ENCODE peak calls at places on chromosomes 13 and 19, in five cellular contexts. Q is aorta; O is stimulated activated CD4-positive, alpha-beta T cell treated with anti-CD3 and anti-CD28 coated beads, Interleukin-4, amount 100 ng/mL, for 48 hours; B is cerebellar nuclear complex; W is OCI-LY7. Y is an unnamed sample.

GRCh38 chr19:5580116-5580515 is 12.4 kb upstream of the TINCR start:
- DNase-seq in B (no peak), O (no peak), W (no peak), Q (no peak), Y (no peak)

GRCh38 chr19:24003537-24003936 is 83.5 kb upstream of the ZNF254 start:
- DNase-seq in O (no peak), W (no peak), Q (no peak), B (no peak), Y (no peak)

GRCh38 chr13:77898097-77898496 is 20.5 kb downstream of the EDNRB start:
- DNase-seq in W (no peak), Q (no peak), B (no peak), O (no peak), Y (no peak)

GRCh38 chr19:28313633-28314032 is 899.3 kb downstream of the UQCRFS1 start:
- DNase-seq in W (no peak), B (no peak), Q (no peak), O (no peak), Y (no peak)

GRCh38 chr13:113119166-113119821 is 3.3 kb upstream of the F10 start:
- DNase-seq in W (no peak), Q (no peak), B (no peak), O (no peak), Y (no peak)

GRCh38 chr13:72920097-72920496 is 138.2 kb downstream of the PIBF1 start:
- DNase-seq in O (no peak), W (no peak), B (no peak), Q (peak; percentile 50), Y (no peak)

GRCh38 chr13:30872685-30873443 is 33.2 kb upstream of the MEDAG start:
- DNase-seq in O (no peak), Q (peak; percentile 87), B (no peak), W (no peak), Y (no peak)

GRCh38 chr19:55224038-55224665 is 4.4 kb downstream of the TMEM86B start:
- DNase-seq in W (no peak), B (no peak), O (no peak), Q (peak; percentile 33), Y (no peak)

GRCh38 chr19:38093587-38093986 is 130.4 kb downstream of the DPF1 start:
- DNase-seq in B (peak; percentile 88), Q (no peak), W (no peak), O (no peak), Y (no peak)

GRCh38 chr19:42655748-42656147 is 61.0 kb upstream of the CEACAM8 start:
- DNase-seq in Q (no peak), B (no peak), O (no peak), W (no peak), Y (no peak)

GRCh38 chr13:21297452-21297851 is 121.0 kb downstream of the MRPL57 start:
- DNase-seq in W (peak; percentile 9), B (no peak), O (no peak), Q (no peak), Y (no peak)

GRCh38 chr19:4633140-4633967 is 6.0 kb upstream of the TNFAIP8L1 start:
- DNase-seq in W (peak; percentile 57), O (peak; percentile 30), Q (peak; percentile 83), B (no peak), Y (peak; percentile 22)

GRCh38 chr13:70324519-70324918 is 216.3 kb upstream of the KLHL1 start:
- DNase-seq in Q (no peak), W (no peak), O (no peak), B (no peak), Y (no peak)

GRCh38 chr19:56120371-56121179 is 520 bp downstream of the ZNF787 start:
- DNase-seq in O (peak; percentile 74), B (no peak), W (peak; percentile 80), Q (peak; percentile 90), Y (peak; percentile 91)

GRCh38 chr13:113359556-113359955 is 4.4 kb downstream of the GRTP1 start:
- DNase-seq in O (no peak), Q (no peak), W (no peak), B (no peak), Y (no peak)

GRCh38 chr19:16496613-16496983 is 404 bp downstream of the C19orf44 start:
- DNase-seq in Q (no peak), W (peak; percentile 15), O (no peak), B (no peak), Y (no peak)

GRCh38 chr19:32865326-32865725 is 4.2 kb downstream of the SLC7A9 start:
- DNase-seq in Q (no peak), O (no peak), W (no peak), B (no peak), Y (no peak)

GRCh38 chr19:23665651-23666410 is 21.2 kb downstream of the ZNF675 start:
- DNase-seq in O (no peak), Q (no peak), B (no peak), W (no peak), Y (no peak)

GRCh38 chr13:44086389-44086788 is 206.7 kb downstream of the LACC1 start:
- DNase-seq in W (no peak), Q (no peak), B (no peak), O (no peak), Y (no peak)

GRCh38 chr13:111241862-111242261 is 78.6 kb upstream of the TEX29 start:
- DNase-seq in W (no peak), B (no peak), O (no peak), Q (no peak), Y (no peak)

GRCh38 chr19:2040647-2041435 is 10.2 kb downstream of the MKNK2 start:
- DNase-seq in O (no peak), W (no peak), B (no peak), Q (peak; percentile 50), Y (no peak)

GRCh38 chr13:44293908-44294735 is 79.5 kb upstream of the SERP2 start:
- DNase-seq in B (no peak), W (no peak), Q (no peak), O (no peak), Y (no peak)

GRCh38 chr13:73034901-73035300 is 23.9 kb upstream of the KLF5 start:
- DNase-seq in Q (no peak), W (no peak), B (no peak), O (no peak), Y (no peak)

GRCh38 chr13:73835138-73835721 is 299.0 kb downstream of the KLF12 start:
- DNase-seq in O (no peak), Q (no peak), W (peak; percentile 73), B (no peak), Y (no peak)

GRCh38 chr13:23618341-23618740 is 48.1 kb downstream of the TNFRSF19 start:
- DNase-seq in B (no peak), W (no peak), Q (no peak), O (no peak), Y (no peak)

GRCh38 chr19:28881616-28882015 is 331.3 kb downstream of the UQCRFS1 start:
- DNase-seq in Q (no peak), O (no peak), W (no peak), B (no peak), Y (no peak)

GRCh38 chr19:30593975-30594925 is 222.1 kb downstream of the ZNF536 start:
- DNase-seq in Q (no peak), B (no peak), W (no peak), O (no peak), Y (no peak)

GRCh38 chr19:45766919-45767346 is 2.1 kb downstream of the SIX5 start:
- DNase-seq in W (no peak), B (no peak), O (no peak), Q (peak; percentile 68), Y (no peak)

Y was measured in T-helper 2 cell.